ENCODE peak calls at places on chromosomes 11 and 22, in ten cellular contexts. R is NCI-H1436 treated with DMSO at 0.1 percent for 48 hours; V is BJ; W is stimulated activated CD4-positive, alpha-beta T cell treated with anti-CD3 and anti-CD28 coated beads, Interleukin-12 subunit alpha, Interleukin-12 subunit beta, amount 100 ng/mL, for 24 hours; D is GM03348; X is CD4-positive, alpha-beta memory T cell; N is G401; S is BE2C; K is EL; Z is MV-4-11. F is an unnamed sample.

GRCh38 chr22:23827351-23827995 is 11.3 kb downstream of the DERL3 start:
- DNase-seq in W (no peak), Z (no peak), S (no peak), X (no peak), V (no peak), D (no peak), K (no peak), N (no peak), R (no peak), F (no peak)

GRCh38 chr11:16356057-16356750 is at the start of gene SOX6:
- DNase-seq in N (no peak), V (no peak), X (no peak), K (peak), W (no peak), S (no peak), D (no peak), R (no peak), Z (no peak), F (peak)

GRCh38 chr11:115389790-115390189 is 114.4 kb downstream of the CADM1 start:
- DNase-seq in S (no peak), X (no peak), N (no peak), D (no peak), K (no peak), W (no peak), V (no peak), R (no peak), Z (no peak), F (no peak)

GRCh38 chr22:25673721-25674120 is 68.3 kb upstream of the MYO18B start:
- DNase-seq in V (no peak), W (no peak), N (no peak), S (no peak), X (no peak), Z (no peak), D (no peak), K (no peak), R (no peak), F (no peak)

GRCh38 chr11:112448806-112449205 is 188.1 kb upstream of the PLET1 start:
- DNase-seq in K (no peak), W (no peak), R (no peak), D (no peak), V (no peak), X (no peak), S (no peak), N (no peak), Z (no peak), F (no peak)

GRCh38 chr11:117629891-117630538 is 167.0 kb downstream of the DSCAML1 start:
- DNase-seq in S (no peak), N (no peak), V (no peak), Z (no peak), R (no peak), X (no peak), D (no peak), W (no peak), K (no peak), F (no peak)

GRCh38 chr11:118608268-118609214 is 1.1 kb downstream of the PHLDB1 start:
- DNase-seq in V (no peak), K (peak), S (peak), D (peak), W (peak), X (peak), Z (peak), R (no peak), N (peak), F (no peak)

GRCh38 chr11:95074806-95075563 is 8.3 kb downstream of the SRSF8 start:
- DNase-seq in K (no peak), N (no peak), R (no peak), S (peak), V (no peak), X (no peak), D (no peak), Z (no peak), W (no peak), F (no peak)

GRCh38 chr11:134352111-134352510 is 20.3 kb downstream of the GLB1L2 start:
- DNase-seq in K (no peak), W (no peak), Z (no peak), V (no peak), X (no peak), R (no peak), S (no peak), N (no peak), D (no peak), F (no peak)

GRCh38 chr11:120227228-120227852 is 12.6 kb upstream of the POU2F3 start:
- DNase-seq in K (no peak), N (no peak), R (no peak), S (no peak), W (no peak), V (no peak), X (no peak), Z (no peak), D (no peak), F (no peak)

GRCh38 chr11:110296226-110297081 is at the start of gene RDX:
- DNase-seq in N (peak), R (no peak), V (no peak), Z (peak), K (peak), S (peak), D (peak), W (peak), X (peak), F (peak)

GRCh38 chr11:24560324-24560723 is 63.5 kb downstream of the LUZP2 start:
- DNase-seq in S (no peak), D (no peak), K (no peak), X (no peak), W (no peak), N (no peak), V (no peak), R (no peak), Z (no peak), F (no peak)

GRCh38 chr11:63783925-63784592 is 15.5 kb upstream of the ZFTA start:
- DNase-seq in V (no peak), K (no peak), X (no peak), W (no peak), S (no peak), R (no peak), Z (no peak), N (no peak), D (peak), F (no peak)

GRCh38 chr22:20463324-20464095 is 25.9 kb upstream of the SCARF2 start:
- DNase-seq in N (no peak), X (peak), Z (peak), K (no peak), V (no peak), W (no peak), D (no peak), R (no peak), S (no peak), F (no peak)

GRCh38 chr22:47010211-47010610 is 247.8 kb downstream of the TBC1D22A start:
- DNase-seq in W (no peak), N (no peak), S (no peak), K (no peak), D (no peak), R (no peak), V (no peak), X (no peak), Z (no peak), F (no peak)

GRCh38 chr11:88266157-88266556 is 71.4 kb downstream of the CTSC start:
- DNase-seq in V (no peak), K (no peak), W (no peak), X (no peak), S (no peak), D (no peak), R (no peak), Z (peak), N (no peak), F (no peak)

F was measured in NCI-H1930.